ENCODE peak calls at places on chromosomes 6 and 20, in five cellular contexts. One of them, this sample, is unnamed.

GRCh38 chr20:32839982-32840285 is 18.8 kb upstream of the EFCAB8 start:
- DNase-seq in HepG2: no peak
- DNase-seq in mammary epithelial cell: no peak
- DNase-seq in hepatocyte: no peak
- DNase-seq in HCT116: no peak
- DNase-seq in this sample: no peak

GRCh38 chr20:47327711-47328110 is 28.8 kb downstream of the ZMYND8 start:
- DNase-seq in HepG2: no peak
- DNase-seq in mammary epithelial cell: no peak
- DNase-seq in hepatocyte: no peak
- DNase-seq in HCT116: no peak
- DNase-seq in this sample: no peak

GRCh38 chr6:143973097-143973979 is 34.7 kb downstream of the PLAGL1 start:
- DNase-seq in HepG2: peak; percentile 35
- DNase-seq in mammary epithelial cell: no peak
- DNase-seq in hepatocyte: no peak
- DNase-seq in HCT116: no peak
- DNase-seq in this sample: peak; percentile 92

GRCh38 chr20:21303872-21304586 is 898 bp downstream of the XRN2 start:
- DNase-seq in HepG2: no peak
- DNase-seq in mammary epithelial cell: no peak
- DNase-seq in hepatocyte: no peak
- DNase-seq in HCT116: no peak
- DNase-seq in this sample: no peak

GRCh38 chr6:27962506-27962905 is 5.5 kb downstream of the OR2B6 start:
- DNase-seq in HepG2: no peak
- DNase-seq in mammary epithelial cell: no peak
- DNase-seq in hepatocyte: no peak
- DNase-seq in HCT116: no peak
- DNase-seq in this sample: no peak

GRCh38 chr6:48419992-48420391 is 309.0 kb upstream of the PTCHD4 start:
- DNase-seq in HepG2: no peak
- DNase-seq in mammary epithelial cell: no peak
- DNase-seq in hepatocyte: no peak
- DNase-seq in HCT116: no peak
- DNase-seq in this sample: no peak

GRCh38 chr20:59583428-59584277 is 20.7 kb upstream of the PHACTR3 start:
- DNase-seq in HepG2: no peak
- DNase-seq in mammary epithelial cell: no peak
- DNase-seq in hepatocyte: no peak
- DNase-seq in HCT116: no peak
- DNase-seq in this sample: no peak

GRCh38 chr6:4564746-4565145 is 211.5 kb upstream of the CDYL start:
- DNase-seq in HepG2: no peak
- DNase-seq in mammary epithelial cell: no peak
- DNase-seq in hepatocyte: no peak
- DNase-seq in HCT116: no peak
- DNase-seq in this sample: no peak

GRCh38 chr6:109897025-109897424 is 81.1 kb upstream of the GPR6 start:
- DNase-seq in HepG2: no peak
- DNase-seq in mammary epithelial cell: no peak
- DNase-seq in hepatocyte: no peak
- DNase-seq in HCT116: no peak
- DNase-seq in this sample: no peak

GRCh38 chr6:8736046-8736877 is 300.9 kb upstream of the SLC35B3 start:
- DNase-seq in HepG2: no peak
- DNase-seq in mammary epithelial cell: no peak
- DNase-seq in hepatocyte: no peak
- DNase-seq in HCT116: no peak
- DNase-seq in this sample: no peak

GRCh38 chr6:87198496-87198895 is 43.1 kb downstream of the ZNF292 start:
- DNase-seq in HepG2: no peak
- DNase-seq in mammary epithelial cell: no peak
- DNase-seq in hepatocyte: no peak
- DNase-seq in HCT116: no peak
- DNase-seq in this sample: no peak

GRCh38 chr6:38509713-38510112 is 130.0 kb downstream of the BTBD9 start:
- DNase-seq in HepG2: peak; percentile 13
- DNase-seq in mammary epithelial cell: peak; percentile 55
- DNase-seq in hepatocyte: peak; percentile 17
- DNase-seq in HCT116: peak; percentile 59
- DNase-seq in this sample: no peak

GRCh38 chr6:20707166-20707485 is 172.9 kb downstream of the CDKAL1 start:
- DNase-seq in HepG2: peak; percentile 52
- DNase-seq in mammary epithelial cell: no peak
- DNase-seq in hepatocyte: no peak
- DNase-seq in HCT116: no peak
- DNase-seq in this sample: no peak

GRCh38 chr6:131519670-131520436 is 53.2 kb upstream of the ARG1 start:
- DNase-seq in HepG2: peak; percentile 76
- DNase-seq in mammary epithelial cell: peak; percentile 29
- DNase-seq in hepatocyte: peak; percentile 61
- DNase-seq in HCT116: peak; percentile 40
- DNase-seq in this sample: peak; percentile 66

GRCh38 chr20:29878281-29878741 is 1379.2 kb upstream of the DEFB115 start:
- DNase-seq in HepG2: peak; percentile 54
- DNase-seq in mammary epithelial cell: no peak
- DNase-seq in hepatocyte: no peak
- DNase-seq in HCT116: no peak
- DNase-seq in this sample: peak; percentile 24

GRCh38 chr20:23305098-23305497 is 45.5 kb upstream of the NXT1 start:
- DNase-seq in HepG2: no peak
- DNase-seq in mammary epithelial cell: peak; percentile 81
- DNase-seq in hepatocyte: no peak
- DNase-seq in HCT116: no peak
- DNase-seq in this sample: no peak

GRCh38 chr20:4064118-4064962 is 49.0 kb upstream of the RNF24 start:
- DNase-seq in HepG2: no peak
- DNase-seq in mammary epithelial cell: peak; percentile 79
- DNase-seq in hepatocyte: peak; percentile 86
- DNase-seq in HCT116: peak; percentile 10
- DNase-seq in this sample: peak; percentile 20

GRCh38 chr20:5844063-5844681 is 94.0 kb downstream of the SHLD1 start:
- DNase-seq in HepG2: peak; percentile 56
- DNase-seq in mammary epithelial cell: peak; percentile 26
- DNase-seq in hepatocyte: no peak
- DNase-seq in HCT116: peak; percentile 28
- DNase-seq in this sample: no peak

GRCh38 chr6:157928428-157928827 is 53.2 kb upstream of the SYNJ2 start:
- DNase-seq in HepG2: no peak
- DNase-seq in mammary epithelial cell: no peak
- DNase-seq in hepatocyte: no peak
- DNase-seq in HCT116: no peak
- DNase-seq in this sample: no peak

GRCh38 chr6:108200631-108201030 is 34.8 kb downstream of the NR2E1 start:
- DNase-seq in HepG2: peak; percentile 72
- DNase-seq in mammary epithelial cell: peak; percentile 55
- DNase-seq in hepatocyte: peak; percentile 26
- DNase-seq in HCT116: peak; percentile 3
- DNase-seq in this sample: no peak

GRCh38 chr6:111427341-111428116 is 55.5 kb downstream of the REV3L start:
- DNase-seq in HepG2: peak; percentile 85
- DNase-seq in mammary epithelial cell: peak; percentile 97
- DNase-seq in hepatocyte: no peak
- DNase-seq in HCT116: no peak
- DNase-seq in this sample: no peak

GRCh38 chr6:117448732-117449131 is 23.0 kb upstream of the ROS1 start:
- DNase-seq in HepG2: no peak
- DNase-seq in mammary epithelial cell: peak; percentile 91
- DNase-seq in hepatocyte: peak; percentile 32
- DNase-seq in HCT116: no peak
- DNase-seq in this sample: no peak
- TF ChIP-seq EZH2 in HepG2: no peak
- TF ChIP-seq EZH2 in mammary epithelial cell: no peak
- TF ChIP-seq EZH2 in hepatocyte: no peak
- TF ChIP-seq EZH2 in HCT116: no peak
- TF ChIP-seq EZH2 in this sample: no peak

GRCh38 chr6:11413728-11414127 is 123.8 kb upstream of the TMEM170B start:
- DNase-seq in HepG2: no peak
- DNase-seq in mammary epithelial cell: peak; percentile 79
- DNase-seq in hepatocyte: no peak
- DNase-seq in HCT116: no peak
- DNase-seq in this sample: no peak

GRCh38 chr6:11413112-11413687 is 124.3 kb upstream of the TMEM170B start:
- DNase-seq in HepG2: no peak
- DNase-seq in mammary epithelial cell: no peak
- DNase-seq in hepatocyte: no peak
- DNase-seq in HCT116: no peak
- DNase-seq in this sample: no peak

GRCh38 chr6:11412011-11412424 is 125.5 kb upstream of the TMEM170B start:
- DNase-seq in HepG2: no peak
- DNase-seq in mammary epithelial cell: no peak
- DNase-seq in hepatocyte: no peak
- DNase-seq in HCT116: no peak
- DNase-seq in this sample: peak; percentile 70

GRCh38 chr6:11411592-11411991 is 126.0 kb upstream of the TMEM170B start:
- DNase-seq in HepG2: no peak
- DNase-seq in mammary epithelial cell: no peak
- DNase-seq in hepatocyte: no peak
- DNase-seq in HCT116: no peak
- DNase-seq in this sample: no peak

DNA sequence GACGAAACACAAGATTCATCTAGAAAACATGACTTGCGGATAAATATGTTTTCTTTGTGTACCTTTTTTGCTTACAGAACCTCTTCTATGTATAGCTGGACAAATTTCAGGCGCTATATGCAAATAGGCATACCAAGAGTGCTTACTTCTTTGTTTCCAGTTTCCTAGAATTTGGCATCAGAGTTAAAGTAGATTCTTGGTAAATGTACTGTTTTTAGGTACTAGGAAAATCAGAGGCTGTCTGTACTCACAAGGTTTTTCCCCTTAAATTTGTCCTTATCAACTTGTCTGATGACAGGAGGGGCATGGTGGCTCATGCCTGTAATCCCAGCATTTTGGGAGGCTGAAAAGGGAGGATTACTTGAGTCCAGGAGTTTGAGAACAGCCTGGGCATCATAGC is 124.9 kb upstream of the TMEM170B start:
- DNase-seq in HepG2: no peak
- DNase-seq in mammary epithelial cell: no peak
- DNase-seq in hepatocyte: no peak
- DNase-seq in HCT116: no peak
- DNase-seq in this sample: no peak
- H2AFZ ChIP-seq in HepG2: no peak overlapping the region
- H2AFZ ChIP-seq in mammary epithelial cell: no peak overlapping the region
- H2AFZ ChIP-seq in hepatocyte: no peak overlapping the region
- H2AFZ ChIP-seq in HCT116: no peak overlapping the region
- H2AFZ ChIP-seq in this sample: no peak overlapping the region

DNA sequence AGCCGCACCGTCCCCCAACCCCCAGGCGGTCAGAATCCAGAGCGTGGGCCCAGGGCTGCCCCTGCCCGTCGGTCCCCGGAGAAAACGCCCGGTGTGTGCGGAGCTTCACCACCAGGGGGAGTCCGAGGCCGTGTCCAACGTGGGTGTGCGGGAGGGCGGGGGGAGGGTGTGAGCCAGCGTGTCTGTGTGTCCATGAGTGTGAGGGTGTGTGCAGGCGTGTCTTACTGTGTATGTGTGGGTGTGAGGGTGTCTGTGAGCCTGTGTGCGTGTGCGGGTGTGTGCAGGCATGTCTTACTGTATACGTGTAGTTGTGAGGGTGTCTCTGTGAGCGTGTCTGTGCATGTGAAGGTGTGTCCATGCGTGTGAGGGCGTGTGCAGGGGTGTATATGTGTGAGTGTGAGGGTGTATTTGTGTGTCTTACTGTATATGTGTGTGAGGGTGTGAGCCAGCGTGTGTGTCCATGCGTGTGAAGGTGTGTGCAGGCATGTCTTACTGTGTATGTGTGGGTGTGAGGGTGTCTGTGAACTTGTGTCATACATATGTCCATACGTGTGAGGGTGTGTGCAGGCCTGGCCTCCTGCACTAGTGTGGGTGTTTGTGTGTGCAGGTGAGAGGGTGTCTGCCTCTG is 24.6 kb upstream of the GATA5 start:
- DNase-seq in HepG2: peak; percentile 56
- DNase-seq in mammary epithelial cell: peak; percentile 29
- DNase-seq in hepatocyte: peak; percentile 87
- DNase-seq in HCT116: peak; percentile 21
- DNase-seq in this sample: peak; percentile 79
- H3K4me2 ChIP-seq in HepG2: no peak overlapping the region
- H3K4me2 ChIP-seq in mammary epithelial cell: peak overlapping the region; percentile 5
- H3K4me2 ChIP-seq in hepatocyte: no peak overlapping the region
- H3K4me2 ChIP-seq in HCT116: peak overlapping the region; percentile 36
- H3K4me2 ChIP-seq in this sample: no peak overlapping the region

GRCh38 chr20:25084616-25085187 is 2.8 kb upstream of the VSX1 start:
- DNase-seq in HepG2: no peak
- DNase-seq in mammary epithelial cell: no peak
- DNase-seq in hepatocyte: no peak
- DNase-seq in HCT116: no peak
- DNase-seq in this sample: peak; percentile 50

GRCh38 chr20:25082498-25082873 is 545 bp upstream of the VSX1 start:
- DNase-seq in HepG2: no peak
- DNase-seq in mammary epithelial cell: no peak
- DNase-seq in hepatocyte: no peak
- DNase-seq in HCT116: no peak
- DNase-seq in this sample: peak; percentile 22

GRCh38 chr20:25083141-25083772 is 1.3 kb upstream of the VSX1 start:
- DNase-seq in HepG2: no peak
- DNase-seq in mammary epithelial cell: no peak
- DNase-seq in hepatocyte: no peak
- DNase-seq in HCT116: no peak
- DNase-seq in this sample: peak; percentile 63

GRCh38 chr20:25085756-25086495 is 4.0 kb upstream of the VSX1 start:
- DNase-seq in HepG2: no peak
- DNase-seq in mammary epithelial cell: no peak
- DNase-seq in hepatocyte: no peak
- DNase-seq in HCT116: no peak
- DNase-seq in this sample: no peak

GRCh38 chr20:25083773-25084615 is 2.1 kb upstream of the VSX1 start:
- DNase-seq in HepG2: no peak
- DNase-seq in mammary epithelial cell: no peak
- DNase-seq in hepatocyte: peak; percentile 51
- DNase-seq in HCT116: no peak
- DNase-seq in this sample: peak; percentile 76
- TF ChIP-seq EZH2 in HepG2: no peak
- TF ChIP-seq EZH2 in mammary epithelial cell: peak; percentile 64
- TF ChIP-seq EZH2 in hepatocyte: peak; percentile 60
- TF ChIP-seq EZH2 in HCT116: no peak
- TF ChIP-seq EZH2 in this sample: peak; percentile 73

GRCh38 chr20:38392356-38392755 is 42.8 kb downstream of the SNHG17 start:
- DNase-seq in HepG2: no peak
- DNase-seq in mammary epithelial cell: no peak
- DNase-seq in hepatocyte: no peak
- DNase-seq in HCT116: peak; percentile 19
- DNase-seq in this sample: no peak
- H2AFZ ChIP-seq in HepG2: no peak overlapping the region
- H2AFZ ChIP-seq in mammary epithelial cell: no peak overlapping the region
- H2AFZ ChIP-seq in hepatocyte: no peak overlapping the region
- H2AFZ ChIP-seq in HCT116: peak overlapping the region; percentile 57
- H2AFZ ChIP-seq in this sample: no peak overlapping the region